ENCODE peak calls at places on chromosome 12, in nine cellular contexts. O is psoas muscle; Q is EL; D is natural killer cell treated with Interleukin-12 subunit alpha and Interleukin-12 subunit beta and Interleukin-15 and Interleukin-18, amount 100 ng/mL, for 72 hours; P is GM19239; W is SK-N-SH; L is kidney glomerular epithelial cell; N is CD8-positive, alpha-beta memory T cell; M is DMS153. I is an unnamed sample.

GRCh38 chr12:132437252-132438138 is 52.5 kb upstream of the FBRSL1 start:
- DNase-seq in D (no peak), O (no peak), P (no peak), N (no peak), M (peak), W (no peak), L (no peak), Q (no peak), I (no peak)

GRCh38 chr12:77325505-77325904 is 260.1 kb upstream of the E2F7 start:
- DNase-seq in W (peak), P (peak), L (no peak), Q (no peak), N (no peak), O (no peak), D (no peak), M (no peak), I (no peak)

GRCh38 chr12:75656650-75657049 is 145.2 kb upstream of the KRR1 start:
- DNase-seq in P (no peak), M (no peak), W (no peak), O (no peak), D (no peak), L (peak), Q (peak), N (no peak), I (no peak)

GRCh38 chr12:11743748-11744147 is 94.3 kb downstream of the ETV6 start:
- DNase-seq in P (no peak), N (no peak), O (no peak), L (no peak), M (no peak), W (no peak), D (no peak), Q (no peak), I (no peak)

GRCh38 chr12:58795825-58796224 is 124.5 kb downstream of the LRIG3 start:
- DNase-seq in O (no peak), W (no peak), L (no peak), N (no peak), M (no peak), D (no peak), Q (no peak), P (no peak), I (no peak)

GRCh38 chr12:93109794-93110203 is 180.7 kb upstream of the EEA1 start:
- DNase-seq in Q (no peak), N (no peak), M (no peak), O (no peak), W (no peak), D (no peak), P (peak), L (peak), I (no peak)

GRCh38 chr12:12704593-12705230 is 8.7 kb upstream of the GPR19 start:
- DNase-seq in Q (peak), M (peak), L (peak), O (peak), P (no peak), W (peak), D (no peak), N (no peak), I (peak)

GRCh38 chr12:45336331-45336730 is 120.4 kb downstream of the ANO6 start:
- DNase-seq in N (no peak), P (no peak), M (no peak), Q (peak), D (no peak), W (no peak), O (no peak), L (peak), I (peak)

GRCh38 chr12:64452559-64453329 is 824 bp downstream of the TBK1 start:
- DNase-seq in L (peak), Q (peak), D (no peak), O (no peak), P (no peak), W (peak), N (no peak), M (peak), I (peak)

GRCh38 chr12:108565976-108566375 is 3.6 kb downstream of the ISCU start:
- DNase-seq in P (no peak), W (peak), L (peak), D (no peak), N (peak), Q (peak), O (peak), M (peak), I (peak)

GRCh38 chr12:32176606-32177005 is 70.0 kb downstream of the BICD1 start:
- DNase-seq in L (no peak), M (no peak), O (no peak), W (no peak), N (no peak), P (no peak), D (no peak), Q (no peak), I (no peak)

GRCh38 chr12:6567824-6568617 is at the start of gene NOP2:
- DNase-seq in L (peak), Q (peak), P (peak), N (peak), M (peak), W (peak), O (peak), D (peak), I (peak)

GRCh38 chr12:126362964-126363363 is 1297.7 kb downstream of the AACS start:
- DNase-seq in P (no peak), D (no peak), M (no peak), N (no peak), Q (no peak), W (no peak), L (no peak), O (no peak), I (no peak)

GRCh38 chr12:110858848-110859247 is 12.1 kb downstream of the CCDC63 start:
- DNase-seq in D (no peak), M (no peak), P (no peak), N (no peak), Q (no peak), O (no peak), W (no peak), L (no peak), I (no peak)

GRCh38 chr12:127649951-127650350 is 617.0 kb upstream of the TMEM132C start:
- DNase-seq in L (no peak), W (no peak), N (no peak), D (no peak), Q (no peak), M (no peak), O (no peak), P (no peak), I (no peak)

GRCh38 chr12:21456291-21456780 is 18.9 kb downstream of the PYROXD1 start:
- DNase-seq in O (no peak), W (no peak), D (peak), Q (no peak), L (no peak), N (no peak), M (no peak), P (no peak), I (no peak)

GRCh38 chr12:9636807-9637206 is 29.1 kb upstream of the KLRB1 start:
- DNase-seq in N (no peak), P (no peak), O (no peak), Q (no peak), D (no peak), M (no peak), L (no peak), W (no peak), I (no peak)

GRCh38 chr12:42372154-42372791 is 46.3 kb downstream of the PPHLN1 start:
- DNase-seq in W (peak), N (no peak), Q (peak), M (peak), O (no peak), D (no peak), L (peak), P (peak), I (peak)

GRCh38 chr12:128137140-128137539 is 129.8 kb upstream of the TMEM132C start:
- DNase-seq in N (no peak), L (no peak), O (no peak), M (no peak), Q (no peak), P (no peak), W (no peak), D (no peak), I (no peak)

GRCh38 chr12:113241191-113242017 is 20.1 kb downstream of the TPCN1 start:
- DNase-seq in L (peak), W (no peak), D (no peak), M (peak), N (no peak), P (no peak), O (peak), Q (peak), I (peak)

GRCh38 chr12:72618764-72619163 is 346.6 kb downstream of the TRHDE start:
- DNase-seq in L (no peak), D (no peak), O (no peak), Q (no peak), P (no peak), N (no peak), W (no peak), M (no peak), I (no peak)

GRCh38 chr12:95763809-95764253 is 26.7 kb downstream of the NTN4 start:
- DNase-seq in D (no peak), N (no peak), M (peak), Q (peak), O (peak), W (no peak), L (peak), P (no peak), I (peak)

GRCh38 chr12:68294246-68294645 is 37.9 kb downstream of the MDM1 start:
- DNase-seq in W (no peak), N (no peak), D (no peak), Q (no peak), O (no peak), M (no peak), P (no peak), L (no peak), I (no peak)

GRCh38 chr12:96719671-96720362 is 187.2 kb upstream of the NEDD1 start:
- DNase-seq in D (no peak), M (peak), N (no peak), L (peak), O (no peak), W (no peak), P (peak), Q (peak), I (peak)

GRCh38 chr12:96858162-96858561 is 48.9 kb upstream of the NEDD1 start:
- DNase-seq in Q (no peak), M (no peak), L (no peak), N (no peak), O (no peak), W (no peak), P (no peak), D (no peak), I (no peak)

GRCh38 chr12:13195848-13196301 is 651 bp upstream of the EMP1 start:
- DNase-seq in O (no peak), D (no peak), P (no peak), W (no peak), L (peak), N (no peak), M (no peak), Q (peak), I (no peak)

GRCh38 chr12:51528852-51529545 is 62.0 kb upstream of the SCN8A start:
- DNase-seq in N (no peak), M (no peak), O (no peak), D (no peak), L (no peak), Q (peak), P (no peak), W (no peak), I (no peak)